ENCODE peak calls at places on chromosomes 4 and X, in six cellular contexts. H is stomach, L is uterus, Y is suprapubic skin, U is NB4, M is IMR-90. Z is an unnamed sample.

GRCh38 chr4:79308971-79309370 is 16.9 kb downstream of the NAA11 start:
- DNase-seq in H (no peak), M (no peak), U (no peak), Y (no peak), L (no peak), Z (no peak)

GRCh38 chr4:28469886-28470285 is 1609.2 kb downstream of the STIM2 start:
- DNase-seq in L (no peak), M (peak), U (no peak), H (no peak), Y (no peak), Z (no peak)

GRCh38 chrX:100685284-100685996 is 41.4 kb downstream of the SRPX2 start:
- DNase-seq in H (peak), U (peak), L (peak), M (peak), Y (no peak), Z (peak)

GRCh38 chrX:129115104-129115503 is 408.2 kb downstream of the SMARCA1 start:
- DNase-seq in Y (no peak), M (peak), U (peak), L (no peak), H (no peak), Z (no peak)

GRCh38 chr4:79141530-79141929 is 184.3 kb downstream of the NAA11 start:
- DNase-seq in L (no peak), U (peak), H (no peak), M (peak), Y (no peak), Z (no peak)

GRCh38 chr4:113610542-113610941 is 151.0 kb downstream of the CAMK2D start:
- DNase-seq in U (no peak), L (no peak), H (peak), Y (no peak), M (no peak), Z (no peak)

GRCh38 chr4:27068151-27068862 is 207.7 kb downstream of the STIM2 start:
- DNase-seq in Y (no peak), U (no peak), L (no peak), M (no peak), H (no peak), Z (peak)

GRCh38 chrX:22666441-22666840 is 333.3 kb upstream of the DDX53 start:
- DNase-seq in L (no peak), U (peak), M (peak), H (no peak), Y (no peak), Z (no peak)

GRCh38 chrX:106170318-106170717 is 2.2 kb downstream of the PWWP3B start:
- DNase-seq in H (no peak), U (no peak), L (no peak), M (no peak), Y (no peak), Z (no peak)

GRCh38 chrX:56211701-56212100 is 20.5 kb upstream of the KLF8 start:
- DNase-seq in M (no peak), H (no peak), L (no peak), Y (no peak), U (no peak), Z (no peak)

GRCh38 chrX:32408389-32408788 is 803.0 kb downstream of the DMD start:
- DNase-seq in H (no peak), M (no peak), L (no peak), U (peak), Y (no peak), Z (no peak)

GRCh38 chr4:97367878-97368277 is 775.4 kb downstream of the STPG2 start:
- DNase-seq in H (no peak), M (no peak), Y (no peak), L (no peak), U (no peak), Z (no peak)

GRCh38 chr4:7677086-7677485 is 242.4 kb upstream of the PSAPL1 start:
- DNase-seq in U (no peak), M (no peak), H (no peak), L (no peak), Y (no peak), Z (no peak)

GRCh38 chrX:55127692-55128091 is 38.9 kb downstream of the PAGE2 start:
- DNase-seq in L (no peak), Y (no peak), M (no peak), U (peak), H (no peak), Z (no peak)

GRCh38 chrX:153381684-153382532 is 19.2 kb downstream of the PNMA6E start:
- DNase-seq in Y (no peak), M (peak), U (peak), L (peak), H (no peak), Z (no peak)

GRCh38 chr4:4554234-4554633 is 12.4 kb upstream of the STX18 start:
- DNase-seq in L (no peak), M (peak), Y (no peak), H (no peak), U (no peak), Z (no peak)

GRCh38 chrX:116873678-116874077 is 410.9 kb upstream of the CT83 start:
- DNase-seq in Y (no peak), U (no peak), L (no peak), H (no peak), M (no peak), Z (no peak)

GRCh38 chrX:38041237-38041636 is 34.9 kb downstream of the SYTL5 start:
- DNase-seq in L (no peak), U (no peak), Y (no peak), H (no peak), M (no peak), Z (no peak)

GRCh38 chrX:26254436-26254835 is 38.5 kb downstream of the MAGEB5 start:
- DNase-seq in L (no peak), M (no peak), U (no peak), H (no peak), Y (no peak), Z (no peak)

GRCh38 chrX:8813036-8813435 is 11.9 kb upstream of the FAM9A start:
- DNase-seq in L (no peak), Y (no peak), H (no peak), U (peak), M (no peak), Z (no peak)

GRCh38 chr4:76905521-76905920 is 7.6 kb upstream of the SOWAHB start:
- DNase-seq in M (peak), Y (no peak), U (no peak), H (no peak), L (no peak), Z (no peak)

GRCh38 chrX:17654116-17654515 is 83.2 kb upstream of the SCML1 start:
- DNase-seq in U (no peak), L (no peak), Y (no peak), M (no peak), H (no peak), Z (no peak)

GRCh38 chr4:28350485-28350884 is 1489.8 kb downstream of the STIM2 start:
- DNase-seq in U (no peak), L (no peak), Y (no peak), M (peak), H (no peak), Z (no peak)

GRCh38 chrX:153413731-153414130 is 2.5 kb downstream of the ZFP92 start:
- DNase-seq in U (no peak), M (no peak), H (no peak), L (no peak), Y (no peak), Z (no peak)

GRCh38 chrX:41445171-41445570 is 2.0 kb upstream of the NYX start:
- DNase-seq in H (no peak), Y (no peak), L (no peak), U (peak), M (no peak), Z (no peak)

GRCh38 chrX:41445781-41446358 is 1.3 kb upstream of the NYX start:
- DNase-seq in H (no peak), M (no peak), Y (no peak), L (no peak), U (no peak), Z (no peak)

GRCh38 chrX:41442824-41443560 is 4.2 kb upstream of the NYX start:
- DNase-seq in H (no peak), Y (no peak), M (no peak), U (peak), L (no peak), Z (no peak)

GRCh38 chrX:41447897-41448296 is 754 bp downstream of the NYX start:
- DNase-seq in Y (no peak), L (no peak), M (no peak), U (no peak), H (no peak), Z (no peak)

GRCh38 chrX:41441934-41442823 is 5.0 kb upstream of the NYX start:
- DNase-seq in M (peak), U (peak), H (peak), Y (peak), L (peak), Z (peak)
- TF ChIP-seq POLR2A in M (no peak), U (peak), H (no peak), Y (no peak), L (no peak), Z (no peak)

DNA sequence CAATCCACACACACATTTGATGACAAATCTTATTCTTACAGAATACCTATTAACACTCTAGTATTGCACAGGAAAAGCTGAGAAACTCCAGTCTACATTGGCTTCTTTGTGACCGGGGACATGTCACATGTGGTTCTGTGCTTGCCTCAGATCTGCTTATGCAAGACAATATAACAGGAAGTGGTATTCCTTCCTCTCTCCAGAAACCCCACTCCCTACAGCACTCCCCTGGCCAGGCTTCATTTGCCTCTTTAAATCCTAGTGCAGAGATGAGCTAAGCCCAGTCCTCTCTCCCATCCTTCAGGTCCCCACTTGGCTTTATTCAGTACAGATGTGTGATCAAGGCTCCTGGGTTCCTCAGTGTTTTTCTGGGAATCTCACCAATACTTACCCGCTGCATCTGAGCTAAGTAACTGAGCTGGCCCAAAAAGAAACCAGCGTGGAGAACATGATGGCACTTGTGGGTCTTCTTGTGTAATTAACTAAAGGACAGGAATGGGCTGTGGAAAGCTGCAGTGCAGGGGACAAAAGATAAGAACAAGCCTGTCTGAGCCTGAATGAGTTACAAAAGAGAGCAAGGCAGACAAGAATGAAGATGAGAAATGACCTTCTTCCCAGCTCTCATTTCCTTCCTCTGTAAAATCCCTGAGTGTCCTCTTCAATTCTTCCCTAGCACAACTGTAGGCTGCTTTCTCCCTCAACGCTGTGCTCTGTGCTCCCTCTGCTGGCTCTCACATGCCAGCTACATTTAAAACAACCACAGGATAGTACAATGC is 105.6 kb downstream of the HNRNPD start:
- DNase-seq in Y (no peak), U (peak), H (peak), M (peak), L (peak), Z (no peak)
- H3K4me3 ChIP-seq in Y (peak), U (peak), H (no peak), M (no peak), L (no peak), Z (no peak)

DNA sequence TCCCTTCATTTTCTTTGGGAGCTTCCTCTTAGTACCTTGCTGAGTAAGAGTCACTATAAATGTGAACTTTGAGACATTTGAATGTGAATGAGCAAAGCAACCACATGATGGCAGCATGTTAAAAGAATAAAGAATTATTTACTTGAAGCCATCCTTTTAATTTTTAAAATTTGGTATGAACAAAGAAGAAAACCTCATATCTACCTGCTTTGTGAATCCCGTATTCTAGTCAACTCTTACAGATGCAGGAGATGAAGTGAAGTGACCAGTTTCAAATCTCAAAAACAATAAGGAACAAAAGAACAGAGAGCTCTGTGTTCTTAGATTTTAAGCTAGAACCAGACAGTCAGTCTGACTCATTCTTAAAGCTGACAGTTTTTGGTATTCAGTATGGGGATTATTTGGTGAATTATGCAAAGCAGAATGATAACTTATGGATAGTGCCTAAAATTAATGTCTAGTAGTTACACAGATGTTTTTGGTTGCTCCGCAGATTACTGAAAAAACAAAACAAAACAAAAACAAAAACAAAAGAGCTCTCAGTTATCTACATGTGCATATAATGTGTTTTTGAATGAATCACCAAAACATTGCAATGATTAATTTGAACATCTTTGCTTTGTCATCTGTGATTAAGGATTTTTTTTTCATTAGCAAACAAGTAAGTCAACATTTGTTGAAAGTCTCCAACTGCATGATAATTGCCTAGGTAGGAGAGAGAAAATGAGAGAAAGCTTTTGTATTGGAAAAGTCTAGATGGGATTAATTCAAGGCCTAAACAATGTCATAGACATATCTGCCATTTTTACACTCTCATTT is 48.2 kb upstream of the H2AZ1 start:
- DNase-seq in L (no peak), M (peak), H (no peak), U (peak), Y (no peak), Z (no peak)
- TF ChIP-seq CTCF in L (no peak), M (peak), H (no peak), U (no peak), Y (no peak), Z (no peak)

GRCh38 chr4:147735413-147736301 is 3.8 kb downstream of the ARHGAP10 start:
- DNase-seq in H (no peak), U (no peak), M (no peak), Y (no peak), L (no peak), Z (no peak)

GRCh38 chr4:147731611-147732515 is at the start of gene ARHGAP10:
- DNase-seq in H (peak), Y (peak), U (peak), M (peak), L (peak), Z (peak)

GRCh38 chr4:147734496-147734895 is 2.6 kb downstream of the ARHGAP10 start:
- DNase-seq in H (no peak), M (no peak), Y (no peak), U (no peak), L (no peak), Z (no peak)

GRCh38 chr4:147732516-147733193 is 767 bp downstream of the ARHGAP10 start:
- DNase-seq in H (no peak), Y (no peak), L (peak), U (no peak), M (peak), Z (no peak)

DNA sequence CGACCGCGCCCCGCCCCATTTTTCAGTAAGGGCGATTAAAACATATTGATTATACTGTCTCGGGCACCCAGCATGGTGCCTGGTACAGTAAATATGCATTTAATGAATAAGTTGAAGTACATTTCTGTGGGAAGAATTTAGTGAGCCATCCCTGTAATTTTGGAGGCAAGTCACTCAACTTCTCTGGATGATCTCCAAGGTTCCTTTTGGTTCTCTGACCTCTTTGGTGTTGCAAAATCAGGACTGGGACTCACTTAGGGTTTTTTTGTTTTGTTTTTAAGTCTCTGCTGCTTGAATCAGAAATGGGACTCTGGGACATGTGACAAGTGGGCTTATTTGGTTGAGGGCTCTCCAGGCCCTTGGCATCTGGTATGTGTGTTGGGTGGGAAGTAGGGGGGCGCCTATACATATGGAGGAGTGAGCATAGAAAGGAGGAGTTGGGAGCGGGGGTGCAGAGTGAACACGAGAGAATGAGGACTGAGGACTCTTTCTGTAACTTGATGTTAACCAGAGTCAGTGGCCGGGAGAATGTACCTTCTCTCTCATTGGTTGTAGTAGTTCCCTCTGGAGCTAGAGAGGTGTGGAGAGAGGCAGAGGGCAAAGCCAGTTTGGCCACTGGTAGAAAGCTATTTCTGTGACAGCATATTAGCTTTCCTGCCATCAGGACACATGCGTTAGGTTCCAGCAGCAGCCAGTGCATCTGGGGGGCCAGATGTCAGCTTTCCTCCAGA is 1.9 kb downstream of the ARHGAP10 start:
- DNase-seq in L (no peak), U (no peak), H (no peak), M (peak), Y (no peak), Z (peak)
- TF ChIP-seq POLR2A in L (no peak), U (no peak), H (no peak), M (no peak), Y (no peak), Z (no peak)

DNA sequence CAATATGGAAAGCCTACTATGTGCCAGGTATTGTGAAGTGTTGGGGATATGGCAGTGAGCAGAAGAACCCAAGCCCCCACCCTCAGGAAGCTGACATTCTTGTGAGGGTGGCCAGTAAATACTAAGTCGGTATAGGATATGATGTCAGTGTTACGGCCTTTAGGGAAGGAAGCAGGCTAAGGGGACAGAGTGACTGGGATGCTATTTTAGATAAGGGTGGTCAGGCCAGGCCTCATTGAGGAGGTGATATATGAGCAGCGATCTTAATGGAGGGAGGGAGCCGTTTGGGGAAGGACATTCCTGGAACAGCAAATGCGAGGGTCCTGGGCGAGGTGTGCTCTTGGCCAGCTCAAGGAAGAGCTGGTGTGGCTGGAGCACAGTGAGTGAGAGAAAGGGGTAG is 2.0 kb downstream of the ATP6AP1 start:
- DNase-seq in H (no peak), M (no peak), Y (no peak), L (no peak), U (peak), Z (no peak)
- H3K4me3 ChIP-seq in H (peak), M (no peak), Y (no peak), L (no peak), U (peak), Z (no peak)